ENCODE peak calls at places on chromosomes 3 and 15, in six cellular contexts. One of them, this sample, is unnamed.

GRCh38 chr3:76869726-76870414 is 170.0 kb upstream of the ROBO2 start:
- DNase-seq in RWPE1: no peak
- DNase-seq in stomach: no peak
- DNase-seq in right lobe of liver: no peak
- DNase-seq in HFFc6: no peak
- DNase-seq in uterus: no peak
- DNase-seq in this sample: no peak

GRCh38 chr3:27166888-27167287 is 202.3 kb downstream of the NEK10 start:
- DNase-seq in RWPE1: peak
- DNase-seq in stomach: no peak
- DNase-seq in right lobe of liver: no peak
- DNase-seq in HFFc6: peak
- DNase-seq in uterus: no peak
- DNase-seq in this sample: no peak

GRCh38 chr3:184734903-184735630 is 23.2 kb upstream of the MAGEF1 start:
- DNase-seq in RWPE1: no peak
- DNase-seq in stomach: peak
- DNase-seq in right lobe of liver: peak
- DNase-seq in HFFc6: no peak
- DNase-seq in uterus: peak
- DNase-seq in this sample: no peak

GRCh38 chr15:86201313-86202008 is 121.8 kb downstream of the AGBL1 start:
- DNase-seq in RWPE1: no peak
- DNase-seq in stomach: no peak
- DNase-seq in right lobe of liver: no peak
- DNase-seq in HFFc6: no peak
- DNase-seq in uterus: no peak
- DNase-seq in this sample: no peak

GRCh38 chr15:70643106-70643782 is 120.1 kb downstream of the UACA start:
- DNase-seq in RWPE1: no peak
- DNase-seq in stomach: no peak
- DNase-seq in right lobe of liver: no peak
- DNase-seq in HFFc6: no peak
- DNase-seq in uterus: no peak
- DNase-seq in this sample: no peak

GRCh38 chr15:80514071-80514780 is 110.0 kb downstream of the ARNT2 start:
- DNase-seq in RWPE1: no peak
- DNase-seq in stomach: no peak
- DNase-seq in right lobe of liver: no peak
- DNase-seq in HFFc6: peak
- DNase-seq in uterus: no peak
- DNase-seq in this sample: no peak

GRCh38 chr3:172244011-172244410 is 204.2 kb downstream of the GHSR start:
- DNase-seq in RWPE1: peak
- DNase-seq in stomach: no peak
- DNase-seq in right lobe of liver: no peak
- DNase-seq in HFFc6: peak
- DNase-seq in uterus: no peak
- DNase-seq in this sample: no peak

GRCh38 chr3:157166559-157166958 is 6.6 kb upstream of the CCNL1 start:
- DNase-seq in RWPE1: no peak
- DNase-seq in stomach: no peak
- DNase-seq in right lobe of liver: no peak
- DNase-seq in HFFc6: no peak
- DNase-seq in uterus: no peak
- DNase-seq in this sample: no peak

GRCh38 chr3:139774570-139775302 is 97.0 kb upstream of the NMNAT3 start:
- DNase-seq in RWPE1: no peak
- DNase-seq in stomach: no peak
- DNase-seq in right lobe of liver: no peak
- DNase-seq in HFFc6: no peak
- DNase-seq in uterus: no peak
- DNase-seq in this sample: peak

GRCh38 chr15:78389356-78389755 is 48.7 kb upstream of the IREB2 start:
- DNase-seq in RWPE1: no peak
- DNase-seq in stomach: peak
- DNase-seq in right lobe of liver: peak
- DNase-seq in HFFc6: peak
- DNase-seq in uterus: no peak
- DNase-seq in this sample: no peak

GRCh38 chr15:58313304-58313703 is 118.5 kb upstream of the LIPC start:
- DNase-seq in RWPE1: no peak
- DNase-seq in stomach: no peak
- DNase-seq in right lobe of liver: no peak
- DNase-seq in HFFc6: no peak
- DNase-seq in uterus: no peak
- DNase-seq in this sample: no peak

GRCh38 chr3:149576071-149576564 is 81.7 kb downstream of the WWTR1 start:
- DNase-seq in RWPE1: peak
- DNase-seq in stomach: no peak
- DNase-seq in right lobe of liver: no peak
- DNase-seq in HFFc6: peak
- DNase-seq in uterus: peak
- DNase-seq in this sample: peak

GRCh38 chr15:33584797-33585196 is 274.0 kb downstream of the RYR3 start:
- DNase-seq in RWPE1: peak
- DNase-seq in stomach: no peak
- DNase-seq in right lobe of liver: no peak
- DNase-seq in HFFc6: no peak
- DNase-seq in uterus: peak
- DNase-seq in this sample: no peak

GRCh38 chr3:114506622-114507300 is 212.9 kb downstream of the TIGIT start:
- DNase-seq in RWPE1: no peak
- DNase-seq in stomach: no peak
- DNase-seq in right lobe of liver: no peak
- DNase-seq in HFFc6: peak
- DNase-seq in uterus: no peak
- DNase-seq in this sample: no peak

GRCh38 chr3:45043715-45044299 is 17.7 kb downstream of the CLEC3B start:
- DNase-seq in RWPE1: peak
- DNase-seq in stomach: no peak
- DNase-seq in right lobe of liver: no peak
- DNase-seq in HFFc6: peak
- DNase-seq in uterus: no peak
- DNase-seq in this sample: peak

GRCh38 chr3:172357850-172358754 is 90.2 kb downstream of the GHSR start:
- DNase-seq in RWPE1: no peak
- DNase-seq in stomach: no peak
- DNase-seq in right lobe of liver: peak
- DNase-seq in HFFc6: no peak
- DNase-seq in uterus: no peak
- DNase-seq in this sample: no peak

GRCh38 chr3:149559989-149560388 is 85.5 kb downstream of the TM4SF4 start:
- DNase-seq in RWPE1: no peak
- DNase-seq in stomach: no peak
- DNase-seq in right lobe of liver: no peak
- DNase-seq in HFFc6: no peak
- DNase-seq in uterus: no peak
- DNase-seq in this sample: no peak

GRCh38 chr3:4703054-4703480 is 209.9 kb downstream of the ITPR1 start:
- DNase-seq in RWPE1: no peak
- DNase-seq in stomach: no peak
- DNase-seq in right lobe of liver: no peak
- DNase-seq in HFFc6: no peak
- DNase-seq in uterus: no peak
- DNase-seq in this sample: no peak

GRCh38 chr3:59381282-59381681 is 331.5 kb upstream of the CFAP20DC start:
- DNase-seq in RWPE1: no peak
- DNase-seq in stomach: no peak
- DNase-seq in right lobe of liver: no peak
- DNase-seq in HFFc6: no peak
- DNase-seq in uterus: no peak
- DNase-seq in this sample: no peak

GRCh38 chr15:100001405-100001804 is 268.2 kb upstream of the LYSMD4 start:
- DNase-seq in RWPE1: no peak
- DNase-seq in stomach: no peak
- DNase-seq in right lobe of liver: no peak
- DNase-seq in HFFc6: no peak
- DNase-seq in uterus: no peak
- DNase-seq in this sample: no peak

GRCh38 chr3:43316783-43317460 is 30.6 kb downstream of the SNRK start:
- DNase-seq in RWPE1: no peak
- DNase-seq in stomach: no peak
- DNase-seq in right lobe of liver: no peak
- DNase-seq in HFFc6: no peak
- DNase-seq in uterus: no peak
- DNase-seq in this sample: peak

GRCh38 chr3:74897006-74897405 is 282.5 kb upstream of the CNTN3 start:
- DNase-seq in RWPE1: peak
- DNase-seq in stomach: no peak
- DNase-seq in right lobe of liver: no peak
- DNase-seq in HFFc6: peak
- DNase-seq in uterus: no peak
- DNase-seq in this sample: peak

GRCh38 chr3:25457642-25458419 is 29.8 kb downstream of the RARB start:
- DNase-seq in RWPE1: no peak
- DNase-seq in stomach: no peak
- DNase-seq in right lobe of liver: no peak
- DNase-seq in HFFc6: no peak
- DNase-seq in uterus: no peak
- DNase-seq in this sample: no peak

GRCh38 chr3:188358787-188359493 is 205.0 kb downstream of the LPP start:
- DNase-seq in RWPE1: no peak
- DNase-seq in stomach: no peak
- DNase-seq in right lobe of liver: no peak
- DNase-seq in HFFc6: no peak
- DNase-seq in uterus: no peak
- DNase-seq in this sample: no peak

GRCh38 chr3:43765417-43766030 is 74.8 kb downstream of the ABHD5 start:
- DNase-seq in RWPE1: no peak
- DNase-seq in stomach: no peak
- DNase-seq in right lobe of liver: no peak
- DNase-seq in HFFc6: no peak
- DNase-seq in uterus: no peak
- DNase-seq in this sample: no peak

GRCh38 chr3:27713066-27713400 is 9.1 kb downstream of the EOMES start:
- DNase-seq in RWPE1: no peak
- DNase-seq in stomach: no peak
- DNase-seq in right lobe of liver: no peak
- DNase-seq in HFFc6: no peak
- DNase-seq in uterus: no peak
- DNase-seq in this sample: no peak

GRCh38 chr15:45157056-45157455 is 27.3 kb downstream of the DUOX1 start:
- DNase-seq in RWPE1: peak
- DNase-seq in stomach: no peak
- DNase-seq in right lobe of liver: no peak
- DNase-seq in HFFc6: peak
- DNase-seq in uterus: no peak
- DNase-seq in this sample: no peak

GRCh38 chr3:62167566-62168262 is 205.6 kb downstream of the FEZF2 start:
- DNase-seq in RWPE1: no peak
- DNase-seq in stomach: no peak
- DNase-seq in right lobe of liver: no peak
- DNase-seq in HFFc6: no peak
- DNase-seq in uterus: no peak
- DNase-seq in this sample: no peak

GRCh38 chr3:12532182-12532581 is 13.1 kb downstream of the MKRN2OS start:
- DNase-seq in RWPE1: no peak
- DNase-seq in stomach: no peak
- DNase-seq in right lobe of liver: no peak
- DNase-seq in HFFc6: no peak
- DNase-seq in uterus: no peak
- DNase-seq in this sample: no peak

GRCh38 chr3:12536423-12536822 is 8.9 kb downstream of the MKRN2OS start:
- DNase-seq in RWPE1: no peak
- DNase-seq in stomach: no peak
- DNase-seq in right lobe of liver: no peak
- DNase-seq in HFFc6: no peak
- DNase-seq in uterus: no peak
- DNase-seq in this sample: no peak
- TF ChIP-seq CTCF in RWPE1: no peak
- TF ChIP-seq CTCF in stomach: peak
- TF ChIP-seq CTCF in right lobe of liver: no peak
- TF ChIP-seq CTCF in HFFc6: peak
- TF ChIP-seq CTCF in uterus: peak
- TF ChIP-seq CTCF in this sample: peak

GRCh38 chr3:195701042-195701910 is 19.5 kb upstream of the MUC20 start:
- DNase-seq in RWPE1: no peak
- DNase-seq in stomach: no peak
- DNase-seq in right lobe of liver: no peak
- DNase-seq in HFFc6: no peak
- DNase-seq in uterus: no peak
- DNase-seq in this sample: no peak

GRCh38 chr3:195699148-195699771 is 21.5 kb upstream of the MUC20 start:
- DNase-seq in RWPE1: no peak
- DNase-seq in stomach: no peak
- DNase-seq in right lobe of liver: no peak
- DNase-seq in HFFc6: no peak
- DNase-seq in uterus: no peak
- DNase-seq in this sample: no peak

GRCh38 chr3:195698325-195699147 is 22.2 kb upstream of the MUC20 start:
- DNase-seq in RWPE1: no peak
- DNase-seq in stomach: no peak
- DNase-seq in right lobe of liver: no peak
- DNase-seq in HFFc6: no peak
- DNase-seq in uterus: no peak
- DNase-seq in this sample: peak

GRCh38 chr3:195700319-195700718 is 20.5 kb upstream of the MUC20 start:
- DNase-seq in RWPE1: no peak
- DNase-seq in stomach: no peak
- DNase-seq in right lobe of liver: no peak
- DNase-seq in HFFc6: no peak
- DNase-seq in uterus: no peak
- DNase-seq in this sample: no peak

GRCh38 chr3:195699860-195700259 is 20.9 kb upstream of the MUC20 start:
- DNase-seq in RWPE1: no peak
- DNase-seq in stomach: no peak
- DNase-seq in right lobe of liver: no peak
- DNase-seq in HFFc6: no peak
- DNase-seq in uterus: no peak
- DNase-seq in this sample: no peak
- TF ChIP-seq CTCF in RWPE1: no peak
- TF ChIP-seq CTCF in stomach: no peak
- TF ChIP-seq CTCF in right lobe of liver: no peak
- TF ChIP-seq CTCF in HFFc6: no peak
- TF ChIP-seq CTCF in uterus: no peak
- TF ChIP-seq CTCF in this sample: no peak

GRCh38 chr3:37308247-37308646 is 133.9 kb upstream of the LRRFIP2 start:
- DNase-seq in RWPE1: peak
- DNase-seq in stomach: no peak
- DNase-seq in right lobe of liver: no peak
- DNase-seq in HFFc6: peak
- DNase-seq in uterus: no peak
- DNase-seq in this sample: peak
- TF ChIP-seq CTCF in RWPE1: peak
- TF ChIP-seq CTCF in stomach: peak
- TF ChIP-seq CTCF in right lobe of liver: peak
- TF ChIP-seq CTCF in HFFc6: peak
- TF ChIP-seq CTCF in uterus: no peak
- TF ChIP-seq CTCF in this sample: peak

DNA sequence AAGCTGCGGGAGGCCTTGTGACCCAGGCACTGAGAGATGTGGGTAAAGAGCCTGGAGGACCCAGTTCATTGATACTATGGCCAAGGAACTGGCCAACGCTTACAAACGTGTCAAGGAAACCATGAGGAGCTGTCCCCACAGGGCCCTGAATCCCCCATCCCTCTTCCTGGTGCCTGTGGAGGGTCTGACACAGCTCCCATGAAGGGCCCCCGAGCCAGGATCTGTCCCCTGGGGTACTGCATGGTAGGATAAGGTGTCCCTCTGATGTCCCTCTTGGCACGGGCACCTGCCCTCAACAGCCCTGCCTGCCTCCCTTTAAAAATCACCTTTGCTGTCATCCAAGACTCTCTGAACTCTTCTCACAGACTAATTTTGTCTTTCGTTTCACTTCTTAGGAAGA is 122.4 kb downstream of the ADCY5 start:
- DNase-seq in RWPE1: no peak
- DNase-seq in stomach: no peak
- DNase-seq in right lobe of liver: no peak
- DNase-seq in HFFc6: no peak
- DNase-seq in uterus: no peak
- DNase-seq in this sample: no peak
- TF ChIP-seq CTCF in RWPE1: no peak
- TF ChIP-seq CTCF in stomach: no peak
- TF ChIP-seq CTCF in right lobe of liver: no peak
- TF ChIP-seq CTCF in HFFc6: no peak
- TF ChIP-seq CTCF in uterus: no peak
- TF ChIP-seq CTCF in this sample: no peak

This sample was measured in neural progenitor cell.